ENCODE peak calls at places on chromosome 3, in nine cellular contexts. B is HCT116, Z is IMR-90, U is sigmoid colon, M is GM12878, T is stomach, R is spleen, D is body of pancreas, H is heart left ventricle. E is an unnamed sample.

GRCh38 chr3:13598926-13599886 is 50.3 kb downstream of the FBLN2 start:
- DNase-seq in Z (peak), T (no peak), B (no peak), U (peak), H (peak), R (peak), D (peak), M (no peak), E (no peak)

GRCh38 chr3:58051196-58051595 is 43.0 kb downstream of the FLNB start:
- DNase-seq in U (peak), Z (peak), T (no peak), D (peak), M (no peak), R (no peak), H (no peak), B (no peak), E (no peak)

GRCh38 chr3:171557173-171557572 is 97.0 kb upstream of the TNIK start:
- DNase-seq in Z (no peak), D (no peak), U (no peak), T (no peak), H (no peak), B (no peak), M (no peak), R (no peak), E (no peak)

GRCh38 chr3:71305246-71306206 is 278.0 kb downstream of the FOXP1 start:
- DNase-seq in Z (peak), D (peak), R (peak), B (no peak), T (peak), U (no peak), H (peak), M (no peak), E (no peak)

GRCh38 chr3:44114142-44114541 is 127.5 kb upstream of the TOPAZ1 start:
- DNase-seq in H (peak), M (no peak), Z (peak), U (no peak), R (peak), B (peak), D (peak), T (peak), E (no peak)

GRCh38 chr3:70849911-70850699 is 537.7 kb upstream of the MDFIC2 start:
- DNase-seq in U (peak), T (no peak), Z (peak), H (no peak), R (no peak), D (peak), M (no peak), B (peak), E (no peak)

GRCh38 chr3:160134964-160135363 is 90.3 kb upstream of the C3orf80 start:
- DNase-seq in B (no peak), U (no peak), T (no peak), D (peak), Z (peak), R (no peak), M (no peak), H (no peak), E (no peak)

GRCh38 chr3:114365909-114366308 is 72.1 kb downstream of the TIGIT start:
- DNase-seq in U (no peak), B (no peak), H (no peak), M (no peak), R (no peak), T (no peak), D (no peak), Z (no peak), E (no peak)

GRCh38 chr3:170614214-170614966 is 28.5 kb upstream of the SLC7A14 start:
- DNase-seq in T (no peak), M (no peak), Z (peak), R (no peak), H (peak), B (peak), U (no peak), D (peak), E (no peak)

GRCh38 chr3:103006541-103006940 is 571.7 kb downstream of the ZPLD1 start:
- DNase-seq in M (no peak), B (no peak), T (no peak), H (no peak), R (no peak), U (no peak), Z (no peak), D (no peak), E (no peak)

GRCh38 chr3:98778852-98779379 is 15.8 kb downstream of the ST3GAL6 start:
- DNase-seq in Z (peak), D (peak), H (no peak), B (no peak), U (no peak), T (no peak), R (no peak), M (no peak), E (no peak)

GRCh38 chr3:71062037-71062919 is 521.2 kb downstream of the FOXP1 start:
- DNase-seq in D (no peak), T (no peak), Z (peak), M (no peak), H (no peak), U (no peak), B (no peak), R (no peak), E (no peak)

GRCh38 chr3:113570158-113570557 is 37.8 kb downstream of the SIDT1 start:
- DNase-seq in B (no peak), U (no peak), H (no peak), T (no peak), D (no peak), R (no peak), M (no peak), Z (no peak), E (no peak)

GRCh38 chr3:57805674-57806073 is 49.6 kb downstream of the SLMAP start:
- DNase-seq in U (no peak), R (no peak), T (no peak), D (no peak), M (no peak), Z (peak), H (no peak), B (peak), E (no peak)

GRCh38 chr3:124810970-124811369 is 76.2 kb downstream of the ITGB5 start:
- DNase-seq in D (no peak), U (no peak), R (no peak), H (no peak), M (no peak), T (no peak), B (no peak), Z (no peak), E (no peak)

GRCh38 chr3:115072265-115073008 is 74.7 kb downstream of the ZBTB20 start:
- DNase-seq in M (no peak), B (peak), H (no peak), D (no peak), U (no peak), R (no peak), Z (peak), T (no peak), E (no peak)

GRCh38 chr3:97720417-97720816 is 44.1 kb upstream of the ARL6 start:
- DNase-seq in R (no peak), D (no peak), M (no peak), B (no peak), U (no peak), T (no peak), Z (no peak), H (no peak), E (no peak)

GRCh38 chr3:71217640-71218222 is 365.8 kb downstream of the FOXP1 start:
- DNase-seq in B (no peak), Z (no peak), T (no peak), M (no peak), H (no peak), U (no peak), D (no peak), R (no peak), E (no peak)

GRCh38 chr3:25520926-25521559 is 93.0 kb downstream of the RARB start:
- DNase-seq in T (no peak), U (no peak), Z (no peak), B (no peak), H (no peak), R (no peak), D (no peak), M (no peak), E (no peak)

GRCh38 chr3:25468866-25469319 is 40.8 kb downstream of the RARB start:
- DNase-seq in M (no peak), Z (no peak), B (no peak), U (peak), D (peak), H (peak), T (no peak), R (peak), E (peak)

GRCh38 chr3:10119376-10119775 is 3.9 kb downstream of the BRK1 start:
- DNase-seq in R (no peak), D (no peak), H (no peak), B (no peak), T (no peak), U (no peak), Z (no peak), M (no peak), E (no peak)

GRCh38 chr3:49674491-49674983 is 386 bp downstream of the APEH start:
- DNase-seq in Z (no peak), B (no peak), M (no peak), D (no peak), H (no peak), U (peak), T (no peak), R (no peak), E (no peak)

GRCh38 chr3:21783834-21784233 is 32.8 kb upstream of the ZNF385D start:
- DNase-seq in B (no peak), D (no peak), T (no peak), U (no peak), H (no peak), Z (no peak), R (no peak), M (no peak), E (no peak)

GRCh38 chr3:100425321-100425720 is 24.0 kb downstream of the LNP1 start:
- DNase-seq in U (no peak), Z (no peak), B (no peak), R (no peak), D (no peak), T (no peak), H (no peak), M (no peak), E (no peak)

GRCh38 chr3:21573291-21573690 is 177.7 kb downstream of the ZNF385D start:
- DNase-seq in U (no peak), D (no peak), R (no peak), T (no peak), B (no peak), H (no peak), M (no peak), Z (peak), E (no peak)

GRCh38 chr3:119194237-119195150 is 21.1 kb downstream of the UPK1B start:
- DNase-seq in B (no peak), D (no peak), R (no peak), T (no peak), U (no peak), M (no peak), Z (peak), H (no peak), E (no peak)

GRCh38 chr3:64224826-64225606 is at the start of gene PRICKLE2:
- DNase-seq in D (peak), Z (peak), R (peak), H (peak), B (no peak), T (peak), M (peak), U (peak), E (peak)
- H3K4me3 ChIP-seq in D (no peak), Z (peak), R (no peak), H (peak), B (no peak), T (peak), M (no peak), U (peak), E (peak)

GRCh38 chr3:185715091-185715490 is 109.8 kb downstream of the IGF2BP2 start:
- DNase-seq in R (no peak), H (no peak), D (no peak), U (no peak), B (no peak), M (no peak), Z (peak), T (no peak), E (no peak)

GRCh38 chr3:185717121-185717520 is 107.7 kb downstream of the IGF2BP2 start:
- DNase-seq in B (no peak), R (no peak), U (no peak), M (no peak), T (no peak), H (no peak), D (peak), Z (peak), E (no peak)

GRCh38 chr3:185718736-185719456 is 105.9 kb downstream of the IGF2BP2 start:
- DNase-seq in R (no peak), T (no peak), B (no peak), H (no peak), D (no peak), Z (no peak), M (no peak), U (no peak), E (no peak)

GRCh38 chr3:185717627-185718330 is 107.1 kb downstream of the IGF2BP2 start:
- DNase-seq in H (no peak), T (no peak), D (no peak), M (no peak), U (no peak), Z (no peak), B (no peak), R (no peak), E (no peak)

DNA sequence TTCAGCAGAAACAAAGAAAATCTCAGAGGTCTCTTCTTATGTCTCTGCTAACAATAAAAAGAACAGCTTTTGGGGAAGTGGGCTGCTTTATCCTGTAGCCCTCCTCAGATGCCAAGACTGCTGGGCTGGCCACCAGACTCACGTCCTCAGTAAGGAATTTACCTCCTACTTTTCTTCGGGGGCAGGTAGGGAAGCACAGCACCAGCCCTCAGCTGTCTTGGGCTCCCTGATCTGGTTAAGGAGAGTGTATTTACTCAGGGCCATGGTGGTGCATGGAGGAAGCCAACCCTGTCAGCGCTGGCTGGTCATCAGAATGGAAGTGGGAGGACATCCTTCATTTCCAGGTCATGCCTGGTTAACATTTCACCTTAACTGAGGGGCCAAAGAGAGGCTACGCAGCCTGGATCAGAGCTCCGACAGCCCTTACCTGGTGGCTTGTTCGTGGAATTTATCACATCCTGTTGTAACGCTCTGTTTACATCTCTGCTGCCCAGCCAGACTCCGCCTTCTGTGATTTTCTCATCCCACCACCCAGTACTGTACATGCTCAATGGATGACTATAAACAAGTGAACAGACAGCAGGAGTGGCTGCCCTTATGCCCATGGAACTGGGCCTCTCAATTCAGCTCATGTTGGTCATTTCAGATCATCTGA is 108.3 kb downstream of the IGF2BP2 start:
- DNase-seq in D (no peak), M (no peak), H (no peak), R (no peak), T (no peak), U (no peak), B (no peak), Z (no peak), E (no peak)
- H3K27ac ChIP-seq in D (no peak), M (no peak), H (no peak), R (no peak), T (no peak), U (no peak), B (no peak), Z (peak), E (no peak)

GRCh38 chr3:36991923-36992805 is 767 bp downstream of the EPM2AIP1 start:
- DNase-seq in T (no peak), Z (peak), B (no peak), M (no peak), R (no peak), D (peak), U (peak), H (no peak), E (no peak)
- TF ChIP-seq POLR2A in T (no peak), Z (no peak), B (no peak), M (no peak), R (no peak), D (no peak), U (no peak), H (no peak), E (no peak)

GRCh38 chr3:53174346-53175250 is 13.6 kb downstream of the PRKCD start:
- DNase-seq in R (no peak), M (no peak), B (no peak), H (no peak), U (no peak), Z (no peak), T (no peak), D (no peak), E (no peak)
- H3K4me3 ChIP-seq in R (no peak), M (peak), B (no peak), H (no peak), U (no peak), Z (no peak), T (no peak), D (no peak), E (no peak)

GRCh38 chr3:42701371-42702065 is 1.1 kb downstream of the HHATL start:
- DNase-seq in B (no peak), R (peak), T (peak), D (peak), Z (no peak), H (peak), U (no peak), M (no peak), E (no peak)
- H3K27ac ChIP-seq in B (no peak), R (no peak), T (no peak), D (no peak), Z (no peak), H (peak), U (no peak), M (no peak), E (no peak)

GRCh38 chr3:167736997-167737396 is 1.5 kb downstream of the SERPINI1 start:
- DNase-seq in Z (no peak), R (no peak), D (no peak), T (no peak), H (no peak), M (no peak), U (no peak), B (no peak), E (no peak)

GRCh38 chr3:167736264-167736787 is 805 bp downstream of the SERPINI1 start:
- DNase-seq in T (no peak), H (no peak), R (no peak), D (no peak), B (no peak), M (no peak), Z (no peak), U (no peak), E (no peak)

GRCh38 chr3:167734498-167735232 is at the start of gene PDCD10:
- DNase-seq in B (peak), U (peak), M (peak), T (peak), R (peak), H (peak), D (peak), Z (peak), E (peak)

GRCh38 chr3:167733961-167734497 is 663 bp downstream of the PDCD10 start:
- DNase-seq in Z (peak), M (no peak), U (no peak), H (no peak), B (no peak), R (no peak), D (no peak), T (no peak), E (no peak)

DNA sequence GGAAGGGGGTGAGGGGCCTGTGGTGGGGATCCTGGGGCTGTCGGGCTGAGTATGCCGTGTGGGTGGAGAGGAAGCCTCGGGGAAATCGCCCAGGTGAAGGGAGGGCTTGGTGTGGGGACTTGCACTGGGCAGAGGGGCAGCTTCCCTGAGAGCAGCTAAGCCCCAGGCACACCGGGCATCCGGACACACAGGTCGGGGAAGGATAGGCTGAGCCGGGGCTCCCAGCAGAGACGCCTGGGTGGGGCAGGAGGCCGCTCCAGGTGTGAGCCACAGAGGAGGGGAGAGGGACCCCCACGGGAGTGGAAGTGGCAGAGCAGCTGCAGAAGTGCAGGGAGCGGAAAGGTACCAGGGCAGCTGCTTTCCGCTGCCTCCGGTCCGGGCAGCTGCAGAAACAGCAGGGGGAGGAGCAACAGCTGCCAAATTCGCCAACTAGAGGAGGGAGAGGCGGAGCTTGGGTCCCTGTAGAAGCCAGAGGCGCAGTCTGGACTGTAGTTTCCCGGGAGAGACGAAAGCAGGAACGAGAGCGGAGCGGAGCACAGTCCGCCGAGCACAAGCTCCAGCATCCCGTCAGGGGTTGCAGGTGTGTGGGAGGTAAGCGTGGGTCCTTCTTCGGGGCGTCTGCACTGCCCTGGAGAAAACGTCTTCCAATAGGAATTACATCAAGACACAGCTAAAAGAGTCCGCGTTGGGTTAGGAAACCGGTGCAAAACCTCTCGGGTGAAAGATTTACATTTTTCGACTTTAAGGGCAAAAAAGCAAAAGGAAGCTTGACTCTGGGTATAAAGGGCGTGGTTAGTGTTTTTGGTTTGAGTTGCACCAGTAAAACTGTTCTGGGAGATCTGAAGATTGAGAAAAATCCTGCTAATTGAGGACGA is at the start of gene SERPINI1:
- DNase-seq in T (peak), H (peak), Z (peak), M (peak), D (peak), R (peak), U (peak), B (peak), E (peak)
- TF ChIP-seq POLR2A in T (peak), H (no peak), Z (no peak), M (peak), D (peak), R (peak), U (no peak), B (peak), E (no peak)

GRCh38 chr3:157844770-157845522 is 261.3 kb downstream of the SHOX2 start:
- DNase-seq in H (no peak), T (no peak), M (no peak), D (no peak), R (no peak), B (no peak), U (no peak), Z (no peak), E (no peak)
- H3K4me3 ChIP-seq in H (no peak), T (no peak), M (no peak), D (no peak), R (no peak), B (no peak), U (no peak), Z (no peak), E (no peak)

DNA sequence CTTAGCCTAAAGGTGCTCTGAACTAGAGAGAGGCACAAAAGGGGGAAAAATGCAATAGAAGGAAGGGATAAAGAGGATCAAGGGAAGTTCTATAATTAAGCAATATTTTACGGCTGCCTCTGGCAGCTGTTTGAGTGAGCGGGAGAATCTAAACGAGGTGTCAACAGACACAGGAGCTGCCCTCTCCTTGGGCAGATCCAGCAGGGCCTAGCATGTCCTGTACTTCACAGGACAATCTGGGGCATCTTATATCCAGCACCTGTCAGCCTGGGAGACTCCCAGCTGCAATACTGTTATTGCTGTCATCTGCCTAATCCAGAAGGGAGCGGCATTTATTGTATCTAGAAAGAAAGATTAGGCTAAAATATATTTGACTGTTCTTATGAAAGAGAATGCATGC is 68.9 kb downstream of the WWTR1 start:
- DNase-seq in M (no peak), H (no peak), Z (no peak), R (no peak), B (no peak), T (no peak), D (no peak), U (no peak), E (no peak)
- H3K27ac ChIP-seq in M (no peak), H (peak), Z (peak), R (peak), B (peak), T (no peak), D (no peak), U (peak), E (peak)

E was measured in suprapubic skin.